ENCODE peak calls at places on chromosome 21, in five cellular contexts. One of them, this sample, is unnamed.

GRCh38 chr21:45537111-45537745 is 5.0 kb downstream of the SLC19A1 start:
- DNase-seq in left lung: peak
- DNase-seq in heart right ventricle: no peak
- DNase-seq in fibroblast of pulmonary artery: no peak
- DNase-seq in endothelial cell of umbilical vein: no peak
- DNase-seq in this sample: no peak

GRCh38 chr21:41398831-41399230 is 27.2 kb upstream of the MX1 start:
- DNase-seq in left lung: no peak
- DNase-seq in heart right ventricle: no peak
- DNase-seq in fibroblast of pulmonary artery: no peak
- DNase-seq in endothelial cell of umbilical vein: no peak
- DNase-seq in this sample: no peak

GRCh38 chr21:31554511-31555022 is 104.9 kb upstream of the SOD1 start:
- DNase-seq in left lung: no peak
- DNase-seq in heart right ventricle: no peak
- DNase-seq in fibroblast of pulmonary artery: peak
- DNase-seq in endothelial cell of umbilical vein: no peak
- DNase-seq in this sample: peak

GRCh38 chr21:27681841-27682240 is 715.0 kb upstream of the ADAMTS5 start:
- DNase-seq in left lung: no peak
- DNase-seq in heart right ventricle: no peak
- DNase-seq in fibroblast of pulmonary artery: peak
- DNase-seq in endothelial cell of umbilical vein: peak
- DNase-seq in this sample: peak

GRCh38 chr21:42220138-42220701 is 1.3 kb downstream of the ABCG1 start:
- DNase-seq in left lung: no peak
- DNase-seq in heart right ventricle: peak
- DNase-seq in fibroblast of pulmonary artery: peak
- DNase-seq in endothelial cell of umbilical vein: peak
- DNase-seq in this sample: peak

GRCh38 chr21:15138475-15138874 is 73.7 kb upstream of the NRIP1 start:
- DNase-seq in left lung: no peak
- DNase-seq in heart right ventricle: no peak
- DNase-seq in fibroblast of pulmonary artery: no peak
- DNase-seq in endothelial cell of umbilical vein: no peak
- DNase-seq in this sample: no peak

GRCh38 chr21:28602581-28602980 is 390.1 kb downstream of the LTN1 start:
- DNase-seq in left lung: no peak
- DNase-seq in heart right ventricle: no peak
- DNase-seq in fibroblast of pulmonary artery: no peak
- DNase-seq in endothelial cell of umbilical vein: no peak
- DNase-seq in this sample: no peak

GRCh38 chr21:29639366-29640232 is 300.2 kb downstream of the GRIK1 start:
- DNase-seq in left lung: no peak
- DNase-seq in heart right ventricle: no peak
- DNase-seq in fibroblast of pulmonary artery: no peak
- DNase-seq in endothelial cell of umbilical vein: no peak
- DNase-seq in this sample: no peak

GRCh38 chr21:45376459-45377324 is 28.3 kb upstream of the COL18A1 start:
- DNase-seq in left lung: peak
- DNase-seq in heart right ventricle: no peak
- DNase-seq in fibroblast of pulmonary artery: no peak
- DNase-seq in endothelial cell of umbilical vein: no peak
- DNase-seq in this sample: peak

GRCh38 chr21:46118871-46119564 is 21.1 kb downstream of the COL6A2 start:
- DNase-seq in left lung: peak
- DNase-seq in heart right ventricle: peak
- DNase-seq in fibroblast of pulmonary artery: no peak
- DNase-seq in endothelial cell of umbilical vein: no peak
- DNase-seq in this sample: no peak

GRCh38 chr21:15282666-15283065 is 217.9 kb upstream of the NRIP1 start:
- DNase-seq in left lung: no peak
- DNase-seq in heart right ventricle: no peak
- DNase-seq in fibroblast of pulmonary artery: peak
- DNase-seq in endothelial cell of umbilical vein: no peak
- DNase-seq in this sample: no peak

GRCh38 chr21:45087022-45087823 is 12.8 kb downstream of the ADARB1 start:
- DNase-seq in left lung: no peak
- DNase-seq in heart right ventricle: no peak
- DNase-seq in fibroblast of pulmonary artery: no peak
- DNase-seq in endothelial cell of umbilical vein: no peak
- DNase-seq in this sample: no peak

GRCh38 chr21:42079008-42079938 is 8.2 kb downstream of the UMODL1 start:
- DNase-seq in left lung: no peak
- DNase-seq in heart right ventricle: no peak
- DNase-seq in fibroblast of pulmonary artery: no peak
- DNase-seq in endothelial cell of umbilical vein: no peak
- DNase-seq in this sample: no peak

GRCh38 chr21:31132574-31133242 is 94.4 kb upstream of the KRTAP19-8 start:
- DNase-seq in left lung: no peak
- DNase-seq in heart right ventricle: no peak
- DNase-seq in fibroblast of pulmonary artery: peak
- DNase-seq in endothelial cell of umbilical vein: no peak
- DNase-seq in this sample: peak

GRCh38 chr21:44626673-44627143 is at the start of gene KRTAP10-9:
- DNase-seq in left lung: peak
- DNase-seq in heart right ventricle: no peak
- DNase-seq in fibroblast of pulmonary artery: no peak
- DNase-seq in endothelial cell of umbilical vein: no peak
- DNase-seq in this sample: no peak

DNA sequence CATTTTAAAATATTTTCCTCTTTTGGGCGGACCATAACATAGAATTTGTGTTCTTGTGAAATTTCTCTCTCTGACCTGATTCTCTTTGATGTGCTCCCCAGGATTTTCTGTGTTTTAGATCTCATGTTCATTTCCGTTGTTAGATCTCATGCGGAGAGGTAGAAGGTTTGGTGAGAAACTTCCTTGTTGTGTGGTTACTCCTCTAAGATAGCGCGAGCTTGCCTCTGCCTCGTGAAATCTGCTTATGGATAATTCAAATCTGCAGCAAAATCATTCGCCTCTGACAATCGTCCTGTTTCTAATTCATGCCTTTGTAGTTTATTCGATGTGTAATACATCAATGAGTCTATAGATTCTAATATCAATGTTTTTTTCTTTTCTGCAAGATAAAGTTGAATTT is 580.4 kb downstream of the USP25 start:
- DNase-seq in left lung: no peak
- DNase-seq in heart right ventricle: no peak
- DNase-seq in fibroblast of pulmonary artery: no peak
- DNase-seq in endothelial cell of umbilical vein: no peak
- DNase-seq in this sample: no peak
- H3K4me3 ChIP-seq in left lung: no peak
- H3K4me3 ChIP-seq in heart right ventricle: no peak
- H3K4me3 ChIP-seq in fibroblast of pulmonary artery: no peak
- H3K4me3 ChIP-seq in endothelial cell of umbilical vein: no peak
- H3K4me3 ChIP-seq in this sample: no peak

GRCh38 chr21:36747114-36747814 is 48.3 kb downstream of the SIM2 start:
- DNase-seq in left lung: no peak
- DNase-seq in heart right ventricle: no peak
- DNase-seq in fibroblast of pulmonary artery: no peak
- DNase-seq in endothelial cell of umbilical vein: no peak
- DNase-seq in this sample: no peak
- H3K4me3 ChIP-seq in left lung: no peak
- H3K4me3 ChIP-seq in heart right ventricle: peak
- H3K4me3 ChIP-seq in fibroblast of pulmonary artery: peak
- H3K4me3 ChIP-seq in endothelial cell of umbilical vein: no peak
- H3K4me3 ChIP-seq in this sample: no peak

DNA sequence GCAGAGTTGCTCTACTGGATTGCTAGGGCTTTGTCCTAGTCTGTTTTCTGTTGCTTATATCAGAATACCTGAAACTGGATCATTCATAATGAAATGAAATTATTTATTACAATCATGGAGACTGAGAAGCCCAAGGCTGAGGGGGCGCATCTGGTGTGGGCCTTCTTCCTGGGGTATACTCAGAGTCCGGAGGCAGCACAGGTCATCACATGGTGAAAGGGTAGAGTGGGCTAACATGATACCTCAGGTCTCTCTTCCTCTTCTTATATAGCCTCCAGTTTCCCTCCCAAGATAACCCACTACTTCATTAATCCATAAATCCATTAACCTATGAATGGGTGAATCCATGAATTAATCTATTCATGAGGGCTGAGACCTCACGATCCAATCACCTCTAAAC is 667.6 kb upstream of the NCAM2 start:
- DNase-seq in left lung: no peak
- DNase-seq in heart right ventricle: no peak
- DNase-seq in fibroblast of pulmonary artery: no peak
- DNase-seq in endothelial cell of umbilical vein: no peak
- DNase-seq in this sample: no peak
- H3K4me3 ChIP-seq in left lung: no peak
- H3K4me3 ChIP-seq in heart right ventricle: no peak
- H3K4me3 ChIP-seq in fibroblast of pulmonary artery: no peak
- H3K4me3 ChIP-seq in endothelial cell of umbilical vein: no peak
- H3K4me3 ChIP-seq in this sample: no peak

DNA sequence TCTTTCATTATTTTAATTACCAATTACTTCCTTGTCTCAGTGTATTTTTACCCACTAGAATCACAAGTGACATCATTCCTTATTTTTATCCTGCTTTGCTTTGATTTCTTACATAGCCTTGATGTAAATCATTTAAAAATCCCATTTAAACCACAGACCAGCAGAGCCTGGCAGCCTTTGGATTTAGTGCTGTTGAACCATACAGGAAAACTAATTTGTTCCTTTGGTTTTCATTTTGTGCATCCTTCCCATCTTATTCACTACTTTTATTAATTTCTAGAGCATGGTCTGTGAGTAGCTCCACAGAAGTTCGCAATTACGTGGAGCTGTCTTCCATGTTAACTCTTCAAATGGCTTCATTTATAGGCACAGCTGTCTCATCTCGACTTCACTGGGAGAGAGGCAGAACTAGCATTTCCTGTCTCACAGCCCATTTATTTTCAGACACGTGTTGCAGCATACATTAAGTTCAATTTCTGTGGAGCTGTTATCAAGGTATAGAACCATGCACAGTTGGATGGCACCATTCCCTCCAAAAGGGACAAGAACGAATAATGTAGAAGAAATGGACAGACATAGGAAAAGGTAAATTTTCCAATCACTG is 235.3 kb downstream of the MRPL39 start:
- DNase-seq in left lung: no peak
- DNase-seq in heart right ventricle: no peak
- DNase-seq in fibroblast of pulmonary artery: no peak
- DNase-seq in endothelial cell of umbilical vein: no peak
- DNase-seq in this sample: no peak
- H3K4me3 ChIP-seq in left lung: no peak
- H3K4me3 ChIP-seq in heart right ventricle: no peak
- H3K4me3 ChIP-seq in fibroblast of pulmonary artery: no peak
- H3K4me3 ChIP-seq in endothelial cell of umbilical vein: no peak
- H3K4me3 ChIP-seq in this sample: no peak

GRCh38 chr21:38753114-38754100 is 52.3 kb upstream of the ETS2 start:
- DNase-seq in left lung: no peak
- DNase-seq in heart right ventricle: no peak
- DNase-seq in fibroblast of pulmonary artery: no peak
- DNase-seq in endothelial cell of umbilical vein: no peak
- DNase-seq in this sample: no peak
- H3K4me3 ChIP-seq in left lung: no peak
- H3K4me3 ChIP-seq in heart right ventricle: no peak
- H3K4me3 ChIP-seq in fibroblast of pulmonary artery: no peak
- H3K4me3 ChIP-seq in endothelial cell of umbilical vein: no peak
- H3K4me3 ChIP-seq in this sample: no peak

GRCh38 chr21:34526618-34527290 is 14.7 kb upstream of the KCNE1 start:
- DNase-seq in left lung: no peak
- DNase-seq in heart right ventricle: peak
- DNase-seq in fibroblast of pulmonary artery: peak
- DNase-seq in endothelial cell of umbilical vein: peak
- DNase-seq in this sample: peak
- H3K4me3 ChIP-seq in left lung: peak
- H3K4me3 ChIP-seq in heart right ventricle: peak
- H3K4me3 ChIP-seq in fibroblast of pulmonary artery: peak
- H3K4me3 ChIP-seq in endothelial cell of umbilical vein: peak
- H3K4me3 ChIP-seq in this sample: no peak